ENCODE peak calls at places on chromosomes 2 and 18, in five cellular contexts. X is NCI-H774, L is T-cell, H is cardiac muscle cell, B is RKO. Y is an unnamed sample.

GRCh38 chr18:50820901-50821520 is 1.2 kb upstream of the MRO start:
- DNase-seq in X (no peak), L (no peak), H (no peak), B (no peak), Y (no peak)

GRCh38 chr2:223847410-223847809 is 10.0 kb upstream of the AP1S3 start:
- DNase-seq in X (no peak), L (no peak), H (no peak), B (no peak), Y (no peak)

GRCh38 chr2:150473767-150474166 is 13.7 kb downstream of the RND3 start:
- DNase-seq in X (no peak), L (no peak), H (no peak), B (no peak), Y (no peak)

GRCh38 chr2:144230452-144231085 is 289.4 kb downstream of the ZEB2 start:
- DNase-seq in X (no peak), L (no peak), H (no peak), B (peak; percentile 24), Y (no peak)

GRCh38 chr2:233198026-233198425 is 53.4 kb upstream of the ATG16L1 start:
- DNase-seq in X (no peak), L (no peak), H (no peak), B (no peak), Y (no peak)

GRCh38 chr2:148675708-148676107 is 31.2 kb downstream of the EPC2 start:
- DNase-seq in X (no peak), L (no peak), H (no peak), B (no peak), Y (no peak)

GRCh38 chr18:5527603-5528002 is 16.2 kb downstream of the EPB41L3 start:
- DNase-seq in X (no peak), L (no peak), H (no peak), B (no peak), Y (no peak)

GRCh38 chr18:46239998-46240397 is 135.8 kb downstream of the HAUS1 start:
- DNase-seq in X (no peak), L (no peak), H (no peak), B (no peak), Y (no peak)

GRCh38 chr2:240922234-240922981 is 16.3 kb downstream of the CROCC2 start:
- DNase-seq in X (no peak), L (no peak), H (no peak), B (no peak), Y (no peak)